ENCODE peak calls at places on chromosomes 13 and 19, in eight cellular contexts. W is neural crest cell; O is AG04450; M is uterus; T is dorsolateral prefrontal cortex; H is AG10803; R is CD4-positive, alpha-beta T cell; B is B cell. K is an unnamed sample.

GRCh38 chr13:33694546-33694945 is 123.4 kb upstream of the RFC3 start:
- DNase-seq in W (no peak), O (no peak), M (no peak), T (no peak), H (no peak), R (no peak), B (no peak), K (no peak)

GRCh38 chr13:112129557-112129956 is 62.6 kb downstream of the SOX1 start:
- DNase-seq in W (no peak), O (no peak), M (no peak), T (no peak), H (no peak), R (no peak), B (no peak), K (no peak)

GRCh38 chr19:38617764-38618589 is at the start of gene MAP4K1:
- DNase-seq in W (no peak), O (no peak), M (no peak), T (no peak), H (no peak), R (peak), B (peak), K (no peak)

GRCh38 chr19:43371909-43372308 is 18.4 kb downstream of the CD177 start:
- DNase-seq in W (no peak), O (no peak), M (no peak), T (no peak), H (no peak), R (no peak), B (no peak), K (no peak)

GRCh38 chr13:41622545-41623429 is 165.4 kb downstream of the RGCC start:
- DNase-seq in W (no peak), O (no peak), M (peak), T (no peak), H (peak), R (no peak), B (no peak), K (no peak)

GRCh38 chr13:40240293-40240692 is 426.1 kb downstream of the FOXO1 start:
- DNase-seq in W (no peak), O (no peak), M (no peak), T (no peak), H (no peak), R (no peak), B (no peak), K (no peak)

GRCh38 chr13:106133025-106133424 is 402.4 kb downstream of the EFNB2 start:
- DNase-seq in W (no peak), O (peak), M (no peak), T (no peak), H (peak), R (no peak), B (no peak), K (no peak)

GRCh38 chr19:3801412-3802096 is 15.4 kb upstream of the MATK start:
- DNase-seq in W (no peak), O (no peak), M (no peak), T (no peak), H (no peak), R (peak), B (peak), K (no peak)

GRCh38 chr13:109945206-109945960 is 159.0 kb upstream of the IRS2 start:
- DNase-seq in W (no peak), O (peak), M (no peak), T (no peak), H (peak), R (no peak), B (no peak), K (no peak)

GRCh38 chr19:1125601-1126533 is 22.1 kb downstream of the GPX4 start:
- DNase-seq in W (no peak), O (no peak), M (no peak), T (no peak), H (no peak), R (no peak), B (no peak), K (no peak)

GRCh38 chr19:18393836-18394235 is 3.6 kb downstream of the LRRC25 start:
- DNase-seq in W (no peak), O (no peak), M (no peak), T (no peak), H (no peak), R (no peak), B (no peak), K (no peak)

GRCh38 chr13:72489751-72490150 is 237.7 kb downstream of the MZT1 start:
- DNase-seq in W (no peak), O (no peak), M (no peak), T (no peak), H (no peak), R (no peak), B (no peak), K (no peak)

GRCh38 chr13:26967119-26968038 is 204.2 kb downstream of the USP12 start:
- DNase-seq in W (no peak), O (peak), M (no peak), T (no peak), H (peak), R (no peak), B (no peak), K (no peak)

GRCh38 chr19:576768-577438 is 4.5 kb downstream of the BSG start:
- DNase-seq in W (no peak), O (no peak), M (no peak), T (no peak), H (no peak), R (no peak), B (no peak), K (no peak)

GRCh38 chr19:37654525-37654832 is 786 bp downstream of the ZFP30 start:
- DNase-seq in W (no peak), O (no peak), M (no peak), T (no peak), H (peak), R (no peak), B (no peak), K (no peak)

GRCh38 chr13:24502567-24503375 is 9.8 kb downstream of the PARP4 start:
- DNase-seq in W (no peak), O (no peak), M (no peak), T (no peak), H (peak), R (no peak), B (no peak), K (no peak)

GRCh38 chr19:32866061-32866460 is 3.5 kb downstream of the SLC7A9 start:
- DNase-seq in W (no peak), O (no peak), M (no peak), T (no peak), H (no peak), R (no peak), B (no peak), K (no peak)

GRCh38 chr19:53808710-53809125 is 15.4 kb downstream of the NLRP12 start:
- DNase-seq in W (no peak), O (no peak), M (no peak), T (no peak), H (peak), R (no peak), B (no peak), K (no peak)

GRCh38 chr13:109412232-109412935 is 374.0 kb downstream of the IRS2 start:
- DNase-seq in W (peak), O (no peak), M (no peak), T (no peak), H (peak), R (no peak), B (no peak), K (no peak)

GRCh38 chr13:26534036-26534726 is 23.3 kb upstream of the WASF3 start:
- DNase-seq in W (no peak), O (no peak), M (no peak), T (no peak), H (no peak), R (no peak), B (no peak), K (no peak)

GRCh38 chr19:29539131-29539530 is 13.3 kb downstream of the VSTM2B start:
- DNase-seq in W (no peak), O (no peak), M (no peak), T (peak), H (no peak), R (no peak), B (no peak), K (no peak)

GRCh38 chr13:99626461-99627082 is 125.3 kb downstream of the TM9SF2 start:
- DNase-seq in W (no peak), O (no peak), M (no peak), T (no peak), H (peak), R (no peak), B (no peak), K (no peak)

GRCh38 chr19:7925171-7925837 is 631 bp downstream of the CTXN1 start:
- DNase-seq in W (peak), O (no peak), M (peak), T (no peak), H (peak), R (peak), B (peak), K (peak)

GRCh38 chr19:32677657-32678056 is 2.0 kb downstream of the RGS9BP start:
- DNase-seq in W (no peak), O (no peak), M (no peak), T (no peak), H (no peak), R (no peak), B (no peak), K (no peak)

GRCh38 chr13:95713651-95714050 is 36.7 kb downstream of the DNAJC3 start:
- DNase-seq in W (no peak), O (no peak), M (no peak), T (no peak), H (peak), R (no peak), B (no peak), K (no peak)

GRCh38 chr13:98143157-98143553 is 261 bp downstream of the FARP1 start:
- DNase-seq in W (peak), O (no peak), M (peak), T (no peak), H (no peak), R (no peak), B (no peak), K (no peak)

DNA sequence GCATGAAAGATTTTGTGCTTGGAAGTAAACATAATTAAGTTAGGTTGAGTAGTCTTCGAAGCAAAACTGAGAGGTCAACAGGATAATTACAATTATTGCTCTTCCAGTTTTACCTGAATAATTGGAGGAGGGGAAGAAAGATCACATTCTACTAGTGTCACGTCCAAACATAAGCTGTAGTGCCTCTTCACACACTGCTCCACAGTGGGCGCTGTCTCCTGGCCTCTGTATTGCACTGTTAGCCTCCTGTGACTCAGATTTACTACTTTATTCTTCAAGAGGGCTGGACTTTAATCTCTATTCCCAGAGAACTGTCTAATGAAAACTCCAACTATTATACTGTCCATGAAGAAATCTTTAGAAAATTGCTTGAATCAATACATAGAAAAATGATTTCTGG is 62.9 kb downstream of the TRPC4 start:
- DNase-seq in W (no peak), O (no peak), M (no peak), T (no peak), H (no peak), R (no peak), B (no peak), K (no peak)
- TF ChIP-seq CTCF in W (no peak), O (no peak), M (no peak), T (no peak), H (no peak), R (no peak), B (no peak), K (no peak)

GRCh38 chr13:44141725-44142539 is 231.7 kb upstream of the SERP2 start:
- DNase-seq in W (peak), O (peak), M (peak), T (peak), H (peak), R (peak), B (peak), K (peak)
- TF ChIP-seq CTCF in W (peak), O (no peak), M (no peak), T (no peak), H (no peak), R (no peak), B (no peak), K (no peak)

GRCh38 chr13:66689037-66689619 is 541.0 kb downstream of the PCDH9 start:
- DNase-seq in W (no peak), O (no peak), M (no peak), T (no peak), H (no peak), R (no peak), B (no peak), K (no peak)
- TF ChIP-seq CTCF in W (peak), O (peak), M (no peak), T (no peak), H (peak), R (no peak), B (peak), K (no peak)

GRCh38 chr19:6271251-6271650 is 8.5 kb downstream of the MLLT1 start:
- DNase-seq in W (no peak), O (no peak), M (no peak), T (no peak), H (peak), R (no peak), B (no peak), K (no peak)
- TF ChIP-seq CTCF in W (no peak), O (peak), M (no peak), T (no peak), H (peak), R (no peak), B (no peak), K (no peak)

GRCh38 chr19:17390665-17391370 is 3.2 kb downstream of the CCDC194 start:
- DNase-seq in W (peak), O (peak), M (peak), T (peak), H (peak), R (peak), B (peak), K (peak)

GRCh38 chr19:17389957-17390664 is 3.9 kb downstream of the CCDC194 start:
- DNase-seq in W (peak), O (no peak), M (no peak), T (no peak), H (no peak), R (no peak), B (no peak), K (no peak)

GRCh38 chr19:17393914-17394313 is at the start of gene CCDC194:
- DNase-seq in W (no peak), O (no peak), M (no peak), T (no peak), H (no peak), R (no peak), B (peak), K (no peak)

GRCh38 chr19:17389288-17389687 is 4.7 kb downstream of the CCDC194 start:
- DNase-seq in W (no peak), O (no peak), M (no peak), T (no peak), H (no peak), R (no peak), B (no peak), K (no peak)

GRCh38 chr19:17391371-17392151 is 2.4 kb downstream of the CCDC194 start:
- DNase-seq in W (no peak), O (no peak), M (no peak), T (no peak), H (no peak), R (no peak), B (peak), K (no peak)
- TF ChIP-seq CTCF in W (peak), O (no peak), M (no peak), T (peak), H (no peak), R (peak), B (peak), K (no peak)

DNA sequence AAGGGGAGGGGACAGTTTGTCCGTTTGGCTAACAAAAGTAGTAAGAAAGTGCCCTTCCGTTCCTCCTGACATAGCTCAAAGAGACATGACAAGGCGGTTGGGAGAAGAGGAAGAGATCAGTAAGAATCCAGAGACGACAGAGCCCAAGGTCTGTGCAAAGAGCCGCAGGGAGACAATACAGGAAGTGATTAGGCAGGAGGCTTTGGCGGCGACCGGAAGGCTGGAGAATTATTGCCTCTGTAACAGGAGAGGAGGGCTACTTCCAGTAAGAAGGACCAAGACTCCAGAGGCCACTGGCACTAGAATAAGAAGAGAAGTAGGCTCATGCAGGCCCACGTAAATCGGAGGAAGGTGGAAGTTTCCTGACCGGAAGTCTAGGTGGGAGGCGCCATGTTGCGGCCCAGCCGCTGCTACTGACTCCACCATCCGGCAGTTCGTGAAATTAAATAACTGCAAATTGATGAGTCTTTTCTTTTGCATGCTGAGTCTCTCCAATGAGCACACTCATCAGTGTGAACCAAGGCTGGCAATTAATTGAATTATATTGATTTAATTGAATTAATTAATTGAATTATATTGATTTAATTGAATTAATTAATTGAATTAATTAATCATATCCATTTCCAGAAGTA is 9.9 kb downstream of the RFX2 start:
- DNase-seq in W (no peak), O (no peak), M (no peak), T (no peak), H (no peak), R (no peak), B (peak), K (no peak)
- TF ChIP-seq CTCF in W (no peak), O (no peak), M (no peak), T (no peak), H (no peak), R (no peak), B (no peak), K (no peak)

GRCh38 chr19:50663280-50663790 is 14.1 kb downstream of the C19orf81 start:
- DNase-seq in W (no peak), O (no peak), M (no peak), T (no peak), H (no peak), R (no peak), B (no peak), K (no peak)
- TF ChIP-seq CTCF in W (peak), O (peak), M (no peak), T (no peak), H (peak), R (no peak), B (no peak), K (no peak)